ENCODE peak calls at places on chromosomes 3 and 15, in eight cellular contexts. L, C, N, I, D, Y, G and U are unnamed samples.

GRCh38 chr15:67196672-67197363 is 57.6 kb downstream of the AAGAB start:
- DNase-seq in L (no peak), C (no peak), N (no peak), I (no peak), D (no peak), Y (no peak), G (no peak), U (peak; percentile 55)

GRCh38 chr3:158732856-158733200 is 571 bp upstream of the RARRES1 start:
- DNase-seq in L (no peak), C (no peak), N (no peak), I (no peak), D (no peak), Y (no peak), G (no peak), U (no peak)

GRCh38 chr15:66955871-66956585 is 109.4 kb upstream of the SMAD3 start:
- DNase-seq in L (no peak), C (no peak), N (no peak), I (peak; percentile 15), D (no peak), Y (no peak), G (no peak), U (peak; percentile 95)

GRCh38 chr3:49120096-49120437 is 556 bp downstream of the USP19 start:
- DNase-seq in L (no peak), C (no peak), N (no peak), I (no peak), D (no peak), Y (no peak), G (no peak), U (no peak)

GRCh38 chr3:50971487-50971924 is 296.8 kb downstream of the DOCK3 start:
- DNase-seq in L (no peak), C (no peak), N (no peak), I (peak; percentile 60), D (no peak), Y (peak; percentile 87), G (no peak), U (peak; percentile 7)

GRCh38 chr15:97761124-97761523 is 199.4 kb upstream of the ARRDC4 start:
- DNase-seq in L (no peak), C (no peak), N (no peak), I (no peak), D (no peak), Y (no peak), G (no peak), U (peak; percentile 86)

GRCh38 chr15:100241572-100242479 is 99.9 kb downstream of the ADAMTS17 start:
- DNase-seq in L (no peak), C (no peak), N (no peak), I (peak; percentile 88), D (no peak), Y (no peak), G (peak; percentile 41), U (peak; percentile 46)

GRCh38 chr3:4582634-4583033 is 89.5 kb downstream of the ITPR1 start:
- DNase-seq in L (no peak), C (no peak), N (no peak), I (no peak), D (no peak), Y (no peak), G (no peak), U (no peak)

GRCh38 chr15:45306105-45306504 is 54.1 kb downstream of the SLC28A2 start:
- DNase-seq in L (no peak), C (no peak), N (no peak), I (no peak), D (no peak), Y (no peak), G (no peak), U (no peak)

GRCh38 chr15:85100186-85100937 is 118.7 kb downstream of the PDE8A start:
- DNase-seq in L (no peak), C (no peak), N (no peak), I (no peak), D (no peak), Y (peak; percentile 10), G (no peak), U (no peak)

GRCh38 chr15:101156509-101157159 is 95.2 kb downstream of the CHSY1 start:
- DNase-seq in L (no peak), C (no peak), N (no peak), I (no peak), D (peak; percentile 81), Y (no peak), G (no peak), U (peak; percentile 67)

GRCh38 chr15:49832421-49832980 is 211.7 kb downstream of the DTWD1 start:
- DNase-seq in L (no peak), C (no peak), N (no peak), I (peak; percentile 47), D (no peak), Y (no peak), G (no peak), U (no peak)

GRCh38 chr3:4897765-4898453 is 81.3 kb upstream of the BHLHE40 start:
- DNase-seq in L (no peak), C (no peak), N (no peak), I (no peak), D (no peak), Y (no peak), G (no peak), U (no peak)

GRCh38 chr15:34043391-34043790 is 4.4 kb upstream of the AVEN start:
- DNase-seq in L (no peak), C (no peak), N (no peak), I (no peak), D (no peak), Y (no peak), G (no peak), U (no peak)

GRCh38 chr3:1275495-1275894 is 182.7 kb downstream of the CNTN6 start:
- DNase-seq in L (no peak), C (no peak), N (no peak), I (no peak), D (no peak), Y (peak; percentile 54), G (no peak), U (no peak)

GRCh38 chr3:163779396-163780344 is 1298.6 kb downstream of the SI start:
- DNase-seq in L (no peak), C (no peak), N (no peak), I (no peak), D (no peak), Y (no peak), G (no peak), U (no peak)

GRCh38 chr3:115986555-115987207 is 363.4 kb downstream of the GAP43 start:
- DNase-seq in L (no peak), C (no peak), N (no peak), I (no peak), D (no peak), Y (no peak), G (no peak), U (no peak)

GRCh38 chr3:55483196-55484095 is 3.7 kb downstream of the WNT5A start:
- DNase-seq in L (no peak), C (no peak), N (no peak), I (no peak), D (no peak), Y (no peak), G (no peak), U (peak; percentile 19)

GRCh38 chr15:72189250-72189902 is 8.2 kb downstream of the GRAMD2A start:
- DNase-seq in L (no peak), C (no peak), N (no peak), I (no peak), D (no peak), Y (no peak), G (no peak), U (no peak)

GRCh38 chr3:38579551-38580449 is 69.7 kb downstream of the SCN5A start:
- DNase-seq in L (no peak), C (peak; percentile 59), N (peak; percentile 64), I (no peak), D (peak; percentile 70), Y (no peak), G (no peak), U (no peak)

DNA sequence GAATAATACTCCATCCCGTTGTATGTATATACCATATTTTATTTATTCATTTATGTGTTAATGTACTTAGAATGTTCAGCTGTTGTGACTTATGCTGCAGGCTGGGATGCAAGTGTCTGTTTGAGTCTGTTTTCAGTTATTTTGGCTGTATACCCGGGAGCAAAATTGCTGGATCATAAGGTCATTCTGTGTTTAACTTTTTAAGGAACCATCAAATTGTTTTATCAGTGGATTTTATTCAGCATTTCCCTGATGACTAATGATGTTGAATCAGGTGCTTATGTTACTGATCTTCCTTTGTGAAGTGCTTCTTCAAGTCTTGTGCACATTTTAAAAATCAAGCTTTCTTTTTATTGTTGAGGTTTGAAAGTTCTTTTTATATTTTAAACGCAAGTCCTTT is 118.1 kb downstream of the SLC25A26 start:
- DNase-seq in L (no peak), C (no peak), N (no peak), I (no peak), D (no peak), Y (no peak), G (no peak), U (peak; percentile 41)
- H3K27ac ChIP-seq in L (no peak overlapping the region), C (no peak overlapping the region), N (no peak overlapping the region), I (no peak overlapping the region), D (no peak overlapping the region), Y (no peak overlapping the region), G (no peak overlapping the region), U (no peak overlapping the region)

GRCh38 chr15:95291878-95292472 is 1038.5 kb upstream of the NR2F2 start:
- DNase-seq in L (no peak), C (no peak), N (no peak), I (no peak), D (no peak), Y (peak; percentile 43), G (no peak), U (peak; percentile 35)
- TF ChIP-seq CTCF in L (peak; percentile 65), C (peak; percentile 71), N (peak; percentile 53), I (peak; percentile 69), D (no peak), Y (peak; percentile 71), G (peak; percentile 66), U (peak; percentile 77)

GRCh38 chr3:184716652-184717607 is 5.1 kb upstream of the MAGEF1 start:
- DNase-seq in L (no peak), C (peak; percentile 23), N (no peak), I (no peak), D (no peak), Y (no peak), G (no peak), U (peak; percentile 11)
- H3K27ac ChIP-seq in L (peak overlapping the region; percentile 20), C (peak overlapping the region; percentile 74), N (peak overlapping the region; percentile 75), I (no peak overlapping the region), D (peak overlapping the region; percentile 37), Y (no peak overlapping the region), G (peak overlapping the region; percentile 65), U (no peak overlapping the region)

DNA sequence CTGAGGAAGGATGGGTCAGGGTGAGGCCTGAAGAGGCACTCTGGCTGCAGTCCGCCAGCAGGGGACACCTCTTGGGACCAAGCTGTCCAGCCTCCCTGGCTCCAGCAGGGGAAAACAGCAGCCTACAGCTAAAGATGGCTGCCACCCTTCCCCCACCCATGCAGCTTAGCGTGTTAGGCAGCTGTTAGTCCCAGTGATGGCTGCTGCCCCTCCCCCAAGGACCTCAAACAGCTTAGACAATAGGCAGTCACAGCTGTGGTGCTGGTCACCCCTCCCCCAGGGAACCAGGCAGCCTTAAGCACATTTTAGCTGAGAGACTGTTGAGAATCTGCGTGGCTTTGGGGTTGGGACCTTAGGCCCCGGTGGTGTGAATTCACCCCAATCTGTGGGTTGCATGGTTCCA is 140.4 kb upstream of the CADPS start:
- DNase-seq in L (no peak), C (no peak), N (no peak), I (no peak), D (peak; percentile 41), Y (no peak), G (no peak), U (no peak)
- TF ChIP-seq CTCF in L (no peak), C (no peak), N (no peak), I (no peak), D (no peak), Y (no peak), G (no peak), U (no peak)